ENCODE peak calls at places on chromosomes 4 and X, in nine cellular contexts. N is stomach; O is lower lobe of right lung; Q is esophagus muscularis mucosa; Z is heart right ventricle; H is osteoblast; P is IMR-90; D is CD8-positive, alpha-beta T cell; Y is pancreas. A is an unnamed sample.
A peak's percentile ranks its signal among the peaks of the same experiment; 100 is the strongest.

GRCh38 chrX:76850851-76851250 is 423.3 kb downstream of the MAGEE1 start:
- DNase-seq in N (no peak), O (no peak), Q (no peak), Z (no peak), H (no peak), P (no peak), D (no peak), Y (no peak), A (no peak)

GRCh38 chr4:169070071-169070894 is 60.2 kb upstream of the CBR4 start:
- DNase-seq in N (peak; percentile 72), O (no peak), Q (no peak), Z (peak; percentile 63), H (peak; percentile 92), P (peak; percentile 70), D (no peak), Y (no peak), A (no peak)

GRCh38 chr4:39446842-39447573 is 11.7 kb downstream of the RPL9 start:
- DNase-seq in N (peak; percentile 78), O (peak; percentile 81), Q (no peak), Z (peak; percentile 32), H (peak; percentile 92), P (peak; percentile 28), D (peak; percentile 66), Y (peak; percentile 53), A (peak; percentile 69)

GRCh38 chr4:108224628-108225053 is 55.9 kb upstream of the LEF1 start:
- DNase-seq in N (no peak), O (no peak), Q (no peak), Z (peak; percentile 9), H (no peak), P (peak; percentile 13), D (no peak), Y (peak; percentile 45), A (no peak)

GRCh38 chr4:105350859-105351494 is 122.9 kb downstream of the PPA2 start:
- DNase-seq in N (no peak), O (no peak), Q (no peak), Z (no peak), H (no peak), P (peak; percentile 83), D (no peak), Y (no peak), A (no peak)

GRCh38 chr4:77349361-77349760 is 192.4 kb downstream of the CCNG2 start:
- DNase-seq in N (no peak), O (no peak), Q (no peak), Z (no peak), H (no peak), P (no peak), D (no peak), Y (no peak), A (no peak)

GRCh38 chr4:32172761-32173160 is 1452.6 kb downstream of the PCDH7 start:
- DNase-seq in N (no peak), O (no peak), Q (no peak), Z (no peak), H (no peak), P (peak; percentile 21), D (no peak), Y (no peak), A (no peak)

GRCh38 chrX:51776851-51777250 is 33.6 kb downstream of the GSPT2 start:
- DNase-seq in N (no peak), O (no peak), Q (no peak), Z (no peak), H (no peak), P (no peak), D (no peak), Y (no peak), A (no peak)

GRCh38 chr4:24514808-24515207 is 69.5 kb downstream of the DHX15 start:
- DNase-seq in N (no peak), O (no peak), Q (no peak), Z (no peak), H (no peak), P (no peak), D (no peak), Y (no peak), A (no peak)

GRCh38 chrX:16671005-16671404 is 21.0 kb downstream of the S100G start:
- DNase-seq in N (no peak), O (no peak), Q (no peak), Z (no peak), H (peak; percentile 90), P (peak; percentile 72), D (no peak), Y (no peak), A (no peak)

GRCh38 chr4:89838005-89838404 is 1.0 kb upstream of the SNCA start:
- DNase-seq in N (no peak), O (no peak), Q (no peak), Z (no peak), H (no peak), P (no peak), D (no peak), Y (no peak), A (no peak)

GRCh38 chr4:23039813-23040212 is 347.1 kb downstream of the GBA3 start:
- DNase-seq in N (no peak), O (no peak), Q (no peak), Z (no peak), H (no peak), P (no peak), D (no peak), Y (no peak), A (no peak)

GRCh38 chr4:1236103-1236641 is 12.8 kb downstream of the CTBP1 start:
- DNase-seq in N (no peak), O (peak; percentile 22), Q (no peak), Z (no peak), H (peak; percentile 88), P (no peak), D (no peak), Y (peak; percentile 34), A (no peak)

GRCh38 chrX:110966839-110967238 is 129.2 kb upstream of the PAK3 start:
- DNase-seq in N (no peak), O (no peak), Q (no peak), Z (no peak), H (no peak), P (no peak), D (no peak), Y (no peak), A (no peak)

GRCh38 chr4:102600689-102601088 is 99.5 kb downstream of the NFKB1 start:
- DNase-seq in N (no peak), O (no peak), Q (no peak), Z (no peak), H (no peak), P (no peak), D (no peak), Y (no peak), A (no peak)

GRCh38 chr4:161658658-161659057 is 505.1 kb downstream of the FSTL5 start:
- DNase-seq in N (no peak), O (no peak), Q (no peak), Z (no peak), H (no peak), P (no peak), D (no peak), Y (no peak), A (no peak)

GRCh38 chrX:15755091-15755490 is 17.0 kb downstream of the CA5B start:
- DNase-seq in N (no peak), O (no peak), Q (no peak), Z (no peak), H (no peak), P (no peak), D (no peak), Y (no peak), A (no peak)

GRCh38 chr4:76476606-76477005 is 41.6 kb downstream of the SHROOM3 start:
- DNase-seq in N (no peak), O (no peak), Q (no peak), Z (no peak), H (no peak), P (no peak), D (no peak), Y (no peak), A (no peak)

GRCh38 chr4:144621681-144622080 is 24.3 kb upstream of the HHIP start:
- DNase-seq in N (no peak), O (no peak), Q (no peak), Z (no peak), H (no peak), P (no peak), D (no peak), Y (no peak), A (no peak)

GRCh38 chrX:106752101-106752678 is 25.7 kb downstream of the RNF128 start:
- DNase-seq in N (no peak), O (no peak), Q (no peak), Z (no peak), H (no peak), P (peak; percentile 7), D (no peak), Y (no peak), A (no peak)
- TF ChIP-seq CTCF in N (no peak), O (no peak), Q (no peak), Z (no peak), H (peak; percentile 37), P (peak; percentile 43), D (no peak), Y (no peak), A (no peak)

GRCh38 chr4:26323807-26324206 is 3.0 kb downstream of the RBPJ start:
- DNase-seq in N (no peak), O (no peak), Q (no peak), Z (no peak), H (peak; percentile 68), P (peak; percentile 68), D (no peak), Y (no peak), A (no peak)
- H3K4me1 ChIP-seq in N (peaks cover 25% of the 10 kb centered on the region), O (peaks cover 41% of the 10 kb centered on the region), Q (peaks cover 50% of the 10 kb centered on the region), Z (peaks cover 28% of the 10 kb centered on the region), H (peaks cover 56% of the 10 kb centered on the region), P (peaks cover 9% of the 10 kb centered on the region), D (peaks cover 14% of the 10 kb centered on the region), Y (peaks cover 21% of the 10 kb centered on the region), A (no peaks in the 10 kb centered on the region)

GRCh38 chr4:186201535-186202230 is 10.3 kb downstream of the CYP4V2 start:
- DNase-seq in N (peak; percentile 67), O (no peak), Q (no peak), Z (no peak), H (peak; percentile 83), P (peak; percentile 40), D (peak; percentile 67), Y (peak; percentile 57), A (no peak)
- TF ChIP-seq CTCF in N (peak; percentile 63), O (peak; percentile 61), Q (peak; percentile 39), Z (peak; percentile 52), H (peak; percentile 60), P (peak; percentile 58), D (peak; percentile 76), Y (peak; percentile 62), A (peak; percentile 55)

GRCh38 chrX:152897216-152898144 is at the start of gene ZNF185:
- DNase-seq in N (peak; percentile 73), O (peak; percentile 79), Q (no peak), Z (no peak), H (peak; percentile 73), P (no peak), D (no peak), Y (peak; percentile 66), A (no peak)

GRCh38 chrX:152899874-152900719 is 2.2 kb downstream of the ZNF185 start:
- DNase-seq in N (no peak), O (no peak), Q (no peak), Z (no peak), H (peak; percentile 65), P (no peak), D (no peak), Y (no peak), A (no peak)

GRCh38 chrX:152899111-152899873 is 1.4 kb downstream of the ZNF185 start:
- DNase-seq in N (no peak), O (no peak), Q (no peak), Z (no peak), H (peak; percentile 45), P (no peak), D (no peak), Y (no peak), A (no peak)

GRCh38 chrX:152896450-152896849 is 1.4 kb upstream of the ZNF185 start:
- DNase-seq in N (no peak), O (no peak), Q (no peak), Z (no peak), H (peak; percentile 88), P (no peak), D (no peak), Y (no peak), A (no peak)

GRCh38 chrX:152898442-152898841 is 575 bp downstream of the ZNF185 start:
- DNase-seq in N (no peak), O (no peak), Q (no peak), Z (no peak), H (no peak), P (no peak), D (no peak), Y (no peak), A (no peak)
- H3K4me1 ChIP-seq in N (no peaks in the 10 kb centered on the region), O (no peaks in the 10 kb centered on the region), Q (peaks cover 8% of the 10 kb centered on the region), Z (no peaks in the 10 kb centered on the region), H (peaks cover 24% of the 10 kb centered on the region), P (no peaks in the 10 kb centered on the region), D (no peaks in the 10 kb centered on the region), Y (no peaks in the 10 kb centered on the region), A (no peaks in the 10 kb centered on the region)

A was measured in right atrium auricular region.